ENCODE peak calls at places on chromosome 16, in five cellular contexts. G, C, D, L and K are unnamed samples.

GRCh38 chr16:24497405-24497804 is 42.0 kb upstream of the RBBP6 start:
- DNase-seq in G (no peak), C (peak), D (no peak), L (no peak), K (no peak)

GRCh38 chr16:24652209-24652712 is 77.2 kb upstream of the TNRC6A start:
- DNase-seq in G (no peak), C (no peak), D (no peak), L (no peak), K (no peak)

GRCh38 chr16:20136446-20136968 is 62.8 kb upstream of the GPR139 start:
- DNase-seq in G (no peak), C (no peak), D (no peak), L (no peak), K (no peak)

GRCh38 chr16:15643453-15644305 is 725 bp upstream of the MARF1 start:
- DNase-seq in G (peak), C (peak), D (no peak), L (no peak), K (peak)

GRCh38 chr16:27362570-27363245 is 39.3 kb upstream of the IL21R start:
- DNase-seq in G (no peak), C (no peak), D (no peak), L (no peak), K (no peak)

GRCh38 chr16:13425840-13426239 is 494.1 kb upstream of the ERCC4 start:
- DNase-seq in G (no peak), C (no peak), D (no peak), L (no peak), K (no peak)

GRCh38 chr16:23556881-23557778 is at the start of the genes EARS2 and UBFD1:
- DNase-seq in G (peak), C (peak), D (peak), L (peak), K (peak)

GRCh38 chr16:15682105-15682570 is 32.1 kb downstream of the NDE1 start:
- DNase-seq in G (peak), C (peak), D (no peak), L (peak), K (peak)

GRCh38 chr16:81231014-81231413 is 7.5 kb upstream of the BCO1 start:
- DNase-seq in G (no peak), C (no peak), D (no peak), L (no peak), K (no peak)

GRCh38 chr16:61926766-61927165 is 109.5 kb downstream of the CDH8 start:
- DNase-seq in G (peak), C (no peak), D (no peak), L (no peak), K (no peak)

DNA sequence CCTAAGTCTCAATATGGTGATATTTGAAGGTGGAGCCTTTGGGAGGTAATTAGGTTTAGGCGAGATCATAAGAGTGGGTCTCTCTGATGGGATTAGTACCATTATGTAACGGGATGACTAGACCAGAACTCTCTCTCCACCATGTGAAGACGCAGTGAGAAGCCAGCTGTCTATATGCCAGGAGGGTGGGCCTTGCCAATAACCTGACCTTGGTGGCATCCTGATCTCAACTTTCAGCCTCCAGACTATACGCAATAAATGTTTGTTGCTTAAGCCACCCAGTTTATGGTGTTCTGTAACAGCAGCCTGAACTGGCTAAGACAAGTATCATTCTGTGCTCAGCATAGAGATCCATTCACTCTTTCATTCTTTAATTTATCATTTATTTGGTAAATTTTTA is 167.2 kb upstream of the CDH11 start:
- DNase-seq in G (no peak), C (no peak), D (no peak), L (no peak), K (no peak)
- TF ChIP-seq RAD21 in G (no peak), C (no peak), D (no peak), L (no peak), K (no peak)

DNA sequence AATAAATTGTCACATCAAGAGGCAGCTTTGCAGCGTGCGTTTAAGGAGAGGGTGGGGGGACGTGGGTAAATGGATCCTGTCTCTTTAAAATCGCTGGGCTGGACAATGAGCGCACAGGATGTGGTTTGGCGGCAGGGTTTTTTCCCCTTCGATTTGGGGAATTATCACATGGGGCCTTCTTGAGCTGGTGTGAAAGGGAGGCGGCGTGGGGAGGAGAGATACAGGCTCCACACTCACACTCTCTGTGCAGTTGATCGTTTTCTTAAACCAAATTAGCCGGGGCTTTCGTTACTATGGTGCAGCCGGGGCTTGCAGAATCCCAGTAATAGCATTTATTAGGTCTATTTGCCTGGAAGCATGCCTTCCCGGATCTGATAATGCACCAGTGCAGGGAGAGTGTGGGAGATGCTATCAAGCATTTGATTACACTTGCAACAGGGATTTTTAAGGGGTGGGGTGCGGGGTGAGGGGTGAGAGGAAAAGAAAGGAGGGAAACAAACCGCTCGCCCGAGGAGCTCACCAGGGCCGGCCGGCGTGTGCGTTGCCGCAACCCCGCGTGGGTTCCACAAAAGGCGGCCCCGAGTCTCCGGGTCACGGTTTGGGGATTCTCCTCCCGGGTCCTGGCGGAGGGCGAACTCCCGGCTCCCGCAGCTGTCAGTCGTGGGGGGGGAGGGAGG is 58.9 kb upstream of the GSE1 start:
- DNase-seq in G (peak), C (peak), D (peak), L (peak), K (peak)
- TF ChIP-seq BHLHE40 in G (no peak), C (no peak), D (no peak), L (peak), K (no peak)

GRCh38 chr16:86568677-86569623 is 2.3 kb downstream of the FOXC2 start:
- DNase-seq in G (no peak), C (no peak), D (no peak), L (no peak), K (no peak)
- H3K4me2 ChIP-seq in G (no peak), C (peak), D (no peak), L (no peak), K (peak)

DNA sequence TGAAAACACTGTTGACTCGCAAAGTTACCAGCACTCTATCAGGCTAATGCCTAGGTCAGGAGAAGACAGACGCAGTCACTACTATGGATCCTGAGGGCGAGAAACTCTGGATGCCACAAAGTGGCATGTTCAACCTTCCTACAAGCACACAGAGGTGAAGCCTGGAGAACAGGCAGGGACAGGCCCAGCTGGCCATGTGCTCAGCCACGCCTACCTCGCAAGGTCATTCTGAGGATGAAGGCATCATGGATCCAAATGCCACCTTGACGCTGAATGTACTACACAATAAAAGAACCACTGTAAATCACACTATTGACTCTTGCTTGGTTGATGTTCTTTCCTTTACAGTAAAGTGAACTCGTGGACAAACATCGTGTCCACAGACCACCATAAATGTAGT is 85.8 kb downstream of the ANKRD11 start:
- DNase-seq in G (no peak), C (no peak), D (no peak), L (no peak), K (no peak)
- TF ChIP-seq RAD21 in G (no peak), C (no peak), D (no peak), L (no peak), K (no peak)

GRCh38 chr16:50010212-50010611 is 14.8 kb upstream of the CNEP1R1 start:
- DNase-seq in G (no peak), C (no peak), D (no peak), L (no peak), K (no peak)

GRCh38 chr16:50015631-50016030 is 9.4 kb upstream of the CNEP1R1 start:
- DNase-seq in G (no peak), C (no peak), D (no peak), L (no peak), K (no peak)

GRCh38 chr16:50007744-50008143 is 17.3 kb upstream of the CNEP1R1 start:
- DNase-seq in G (no peak), C (no peak), D (no peak), L (no peak), K (no peak)

GRCh38 chr16:50011707-50012106 is 13.3 kb upstream of the CNEP1R1 start:
- DNase-seq in G (no peak), C (no peak), D (no peak), L (no peak), K (no peak)

DNA sequence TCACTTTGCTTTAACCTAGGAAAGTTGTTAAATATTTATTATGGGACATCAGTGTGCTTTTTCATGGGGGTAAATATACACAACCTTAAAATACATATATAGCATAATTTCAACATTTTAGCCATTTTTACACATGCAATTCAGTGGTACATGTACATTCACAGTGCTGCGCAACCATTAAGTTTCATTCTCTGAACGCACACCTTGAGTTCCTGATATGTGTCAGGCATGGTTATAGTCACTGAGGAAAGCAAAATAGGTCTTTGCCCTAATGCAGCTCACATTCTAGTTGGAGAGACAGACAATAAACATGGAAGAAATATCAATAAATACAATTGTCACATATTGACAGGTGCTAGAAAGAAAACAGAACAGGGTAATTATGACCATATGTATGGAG is 12.8 kb upstream of the CNEP1R1 start:
- DNase-seq in G (no peak), C (no peak), D (no peak), L (no peak), K (no peak)
- TF ChIP-seq BHLHE40 in G (no peak), C (no peak), D (no peak), L (no peak), K (no peak)